ENCODE peak calls at places on chromosomes 5 and 9, in seven cellular contexts. J is HCT116, T is H1, B is GM12878, U is SK-N-SH, K is K562, Y is HepG2. V is an unnamed sample.

GRCh38 chr5:68683632-68684035 is 410.2 kb upstream of the SLC30A5 start:
- DNase-seq in U (no peak), T (no peak), B (no peak), J (peak; percentile 80), K (no peak), Y (no peak), V (peak; percentile 46)

GRCh38 chr9:130994546-130995398 is 14.2 kb upstream of the LAMC3 start:
- DNase-seq in U (no peak), J (no peak), K (no peak), T (no peak), Y (no peak), B (no peak), V (no peak)

GRCh38 chr9:111298831-111299603 is 31.0 kb downstream of the OR2K2 start:
- DNase-seq in J (peak; percentile 46), T (no peak), U (peak; percentile 42), Y (peak; percentile 22), K (peak; percentile 26), B (peak; percentile 37), V (peak; percentile 79)

GRCh38 chr5:64987768-64988167 is 219.0 kb downstream of the CWC27 start:
- DNase-seq in B (no peak), J (no peak), T (no peak), U (no peak), K (no peak), Y (no peak), V (no peak)

GRCh38 chr9:125747765-125748510 is 765 bp downstream of the PBX3 start:
- DNase-seq in U (peak; percentile 61), Y (no peak), K (peak; percentile 23), T (peak; percentile 63), B (no peak), J (no peak), V (peak; percentile 41)

GRCh38 chr9:136978073-136978864 is 965 bp downstream of the PTGDS start:
- DNase-seq in B (no peak), U (peak; percentile 99), J (no peak), T (peak; percentile 98), Y (no peak), K (peak; percentile 100), V (peak; percentile 99)

GRCh38 chr9:69322256-69322655 is 2.8 kb upstream of the ENTREP1 start:
- DNase-seq in U (no peak), B (no peak), K (no peak), J (no peak), T (no peak), Y (no peak), V (no peak)

GRCh38 chr9:34375901-34376595 is 650 bp downstream of the MYORG start:
- DNase-seq in K (peak; percentile 42), Y (peak; percentile 69), J (no peak), U (peak; percentile 76), T (no peak), B (no peak), V (peak; percentile 68)

GRCh38 chr9:137173795-137174664 is 2.2 kb upstream of the TMEM210 start:
- DNase-seq in T (no peak), Y (no peak), U (peak; percentile 83), J (no peak), K (no peak), B (no peak), V (peak; percentile 36)

GRCh38 chr9:127187231-127187956 is 65.0 kb upstream of the ANGPTL2 start:
- DNase-seq in B (no peak), U (no peak), Y (peak; percentile 69), T (no peak), K (peak; percentile 79), J (peak; percentile 48), V (peak; percentile 70)

GRCh38 chr9:136474974-136475865 is 7.6 kb downstream of the SEC16A start:
- DNase-seq in K (no peak), T (no peak), J (no peak), Y (no peak), B (no peak), U (no peak), V (no peak)

GRCh38 chr9:108316066-108316465 is 539.7 kb downstream of the ACTL7B start:
- DNase-seq in T (no peak), B (no peak), K (no peak), Y (no peak), U (no peak), J (no peak), V (no peak)

GRCh38 chr5:163649522-163649921 is 144.1 kb downstream of the MAT2B start:
- DNase-seq in K (no peak), J (peak; percentile 19), B (no peak), T (no peak), U (no peak), Y (peak; percentile 20), V (no peak)

GRCh38 chr5:134084570-134084969 is 29.9 kb upstream of the TCF7 start:
- DNase-seq in J (no peak), K (no peak), U (no peak), B (no peak), Y (no peak), T (no peak), V (no peak)

GRCh38 chr5:1640276-1640898 is 116.6 kb upstream of the LPCAT1 start:
- DNase-seq in Y (no peak), K (peak; percentile 6), T (no peak), J (no peak), B (no peak), U (no peak), V (no peak)

GRCh38 chr9:123268240-123268949 is at the start of gene STRBP:
- DNase-seq in K (peak; percentile 98), U (peak; percentile 99), Y (peak; percentile 78), B (peak; percentile 50), T (peak; percentile 94), J (peak; percentile 74), V (peak; percentile 96)

GRCh38 chr5:172245823-172246222 is 37.7 kb downstream of the UBTD2 start:
- DNase-seq in Y (no peak), U (peak; percentile 42), T (no peak), B (no peak), J (no peak), K (no peak), V (no peak)

GRCh38 chr9:12775373-12775962 is 648 bp downstream of the LURAP1L start:
- DNase-seq in B (no peak), U (peak; percentile 69), Y (no peak), T (peak; percentile 64), J (no peak), K (no peak), V (no peak)

GRCh38 chr9:114000671-114001409 is 77.3 kb downstream of the AMBP start:
- DNase-seq in U (no peak), T (no peak), Y (no peak), K (no peak), J (no peak), B (no peak), V (no peak)

GRCh38 chr9:129312251-129312650 is 134.2 kb upstream of the IER5L start:
- DNase-seq in Y (no peak), T (no peak), B (no peak), K (no peak), J (no peak), U (no peak), V (no peak)

GRCh38 chr9:129311638-129312037 is 133.6 kb upstream of the IER5L start:
- DNase-seq in J (no peak), K (no peak), Y (no peak), B (no peak), U (no peak), T (no peak), V (no peak)

GRCh38 chr9:129309041-129309430 is 131.0 kb upstream of the IER5L start:
- DNase-seq in U (no peak), Y (no peak), K (no peak), B (no peak), T (no peak), J (no peak), V (no peak)

GRCh38 chr9:129309906-129310305 is 131.8 kb upstream of the IER5L start:
- DNase-seq in K (peak; percentile 1), U (no peak), B (no peak), T (no peak), Y (no peak), J (no peak), V (no peak)

GRCh38 chr9:129310666-129311350 is 132.7 kb upstream of the IER5L start:
- DNase-seq in T (no peak), J (no peak), Y (no peak), U (no peak), K (no peak), B (no peak), V (no peak)
- TF ChIP-seq JUND in T (no peak), J (no peak), Y (no peak), U (no peak), K (no peak), B (no peak), V (no peak)

GRCh38 chr5:112551437-112552018 is 132.5 kb upstream of the EPB41L4A start:
- DNase-seq in T (no peak), K (peak; percentile 53), B (no peak), Y (peak; percentile 39), J (peak; percentile 59), U (peak; percentile 42), V (peak; percentile 72)
- TF ChIP-seq JUND in T (no peak), K (no peak), B (no peak), Y (no peak), J (no peak), U (no peak), V (no peak)

DNA sequence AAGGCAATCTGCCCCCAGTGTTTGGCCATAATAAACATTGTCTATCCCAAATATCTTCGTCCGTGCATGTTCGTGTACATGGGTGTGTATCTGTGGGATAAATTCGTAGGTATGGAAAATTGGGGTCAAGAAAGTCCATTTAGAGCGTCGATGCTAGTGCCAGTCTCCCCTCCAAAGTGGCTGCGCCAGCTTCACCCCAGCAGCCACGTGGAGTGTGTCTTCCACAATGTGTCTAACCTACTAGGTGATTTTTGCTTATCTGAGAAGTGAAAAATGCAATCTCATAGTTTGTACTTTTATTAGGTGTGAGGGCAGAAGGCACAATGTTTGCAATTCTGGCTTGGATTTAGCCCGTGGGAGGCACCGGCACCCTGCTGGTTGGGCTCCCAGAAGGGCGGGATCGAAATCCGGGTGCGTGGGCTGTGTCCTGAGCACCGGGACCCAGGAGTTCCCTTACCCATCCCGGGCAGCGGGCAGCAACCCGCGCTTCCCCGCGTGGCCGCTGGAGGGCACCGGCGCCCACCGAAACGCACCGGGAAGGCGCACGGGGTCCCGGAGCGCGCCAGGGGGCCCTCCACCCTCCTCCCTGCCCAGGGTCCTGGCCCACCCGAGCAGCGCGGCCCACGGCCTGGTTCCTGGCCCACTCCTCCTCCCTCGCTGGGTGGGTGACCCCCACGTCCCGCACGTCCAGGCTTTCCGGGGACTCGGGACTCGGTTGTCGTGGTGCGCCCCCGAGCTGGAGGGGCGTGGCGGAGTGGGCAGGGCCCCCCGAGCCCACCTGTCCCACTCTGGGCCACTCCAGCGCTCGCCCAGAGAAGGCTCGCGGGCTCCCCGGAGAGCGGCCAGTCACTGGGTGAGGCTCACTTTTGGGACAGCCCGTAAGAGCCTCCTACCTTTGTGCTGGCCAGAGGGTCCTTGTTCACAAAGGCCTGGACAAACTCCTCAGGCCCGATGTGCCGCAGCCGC is 55.4 kb upstream of the RNF130 start:
- DNase-seq in T (peak; percentile 87), U (peak; percentile 92), Y (no peak), J (no peak), K (peak; percentile 69), B (no peak), V (peak; percentile 48)
- TF ChIP-seq JUND in T (no peak), U (no peak), Y (no peak), J (no peak), K (no peak), B (no peak), V (no peak)

GRCh38 chr5:28374492-28374934 is 1336.1 kb upstream of the CDH9 start:
- DNase-seq in J (no peak), B (no peak), Y (no peak), T (no peak), U (no peak), K (no peak), V (no peak)
- TF ChIP-seq JUND in J (no peak), B (no peak), Y (no peak), T (no peak), U (no peak), K (no peak), V (no peak)

GRCh38 chr5:94021246-94021645 is 279.8 kb upstream of the POU5F2 start:
- DNase-seq in J (peak; percentile 84), K (no peak), B (no peak), Y (peak; percentile 73), U (peak; percentile 4), T (no peak), V (no peak)

GRCh38 chr5:94017579-94017978 is 276.2 kb upstream of the POU5F2 start:
- DNase-seq in T (no peak), U (no peak), Y (no peak), K (no peak), B (no peak), J (no peak), V (no peak)
- TF ChIP-seq JUND in T (no peak), U (no peak), Y (no peak), K (no peak), B (no peak), J (no peak), V (no peak)

V was measured in T47D.